ENCODE peak calls at places on chromosomes 5 and 9, in eight cellular contexts. Z, D, S, M, J, K, U and Y are unnamed samples.

GRCh38 chr9:88387035-88387732 is 1.1 kb upstream of the SPIN1 start:
- DNase-seq in U (no peak), J (peak), D (no peak), Z (peak), K (no peak), S (peak), M (no peak), Y (peak)

GRCh38 chr5:57320552-57320951 is 146.7 kb downstream of the GPBP1 start:
- DNase-seq in U (no peak), S (no peak), Z (no peak), K (no peak), D (no peak), J (no peak), M (no peak), Y (no peak)

GRCh38 chr9:119963798-119964372 is 594.6 kb upstream of the BRINP1 start:
- DNase-seq in D (peak), M (peak), J (no peak), S (peak), Z (peak), U (no peak), K (no peak), Y (no peak)

GRCh38 chr9:105693435-105694275 is 686 bp upstream of the TMEM38B start:
- DNase-seq in D (no peak), U (no peak), K (no peak), M (no peak), Z (peak), S (peak), J (no peak), Y (no peak)

GRCh38 chr5:154141686-154142300 is 48.7 kb upstream of the GALNT10 start:
- DNase-seq in M (no peak), K (no peak), D (no peak), Z (no peak), U (no peak), J (no peak), S (no peak), Y (no peak)

GRCh38 chr9:127360829-127361228 is 36.1 kb upstream of the SLC2A8 start:
- DNase-seq in J (no peak), U (no peak), D (peak), M (peak), K (no peak), S (peak), Z (peak), Y (no peak)

GRCh38 chr9:117551171-117551570 is 136.3 kb upstream of the ASTN2 start:
- DNase-seq in M (no peak), U (no peak), J (no peak), S (no peak), Z (no peak), D (no peak), K (no peak), Y (no peak)

GRCh38 chr9:89604463-89605180 is at the start of gene GADD45G:
- DNase-seq in M (no peak), K (peak), Z (peak), S (peak), J (peak), U (peak), D (no peak), Y (peak)

GRCh38 chr5:18745591-18745987 is 1111.3 kb downstream of the TAF11L14 start:
- DNase-seq in Z (peak), J (no peak), S (no peak), U (no peak), D (peak), M (peak), K (no peak), Y (peak)

GRCh38 chr5:158135682-158136176 is 276.8 kb upstream of the CLINT1 start:
- DNase-seq in U (no peak), Z (no peak), M (no peak), J (peak), S (no peak), D (no peak), K (no peak), Y (peak)

GRCh38 chr9:131494296-131494870 is 8.3 kb upstream of the POMT1 start:
- DNase-seq in D (no peak), U (no peak), Z (no peak), J (no peak), S (no peak), K (no peak), M (no peak), Y (peak)

GRCh38 chr5:103178167-103178566 is 58.1 kb downstream of the PPIP5K2 start:
- DNase-seq in S (no peak), M (no peak), J (no peak), U (no peak), D (no peak), K (no peak), Z (no peak), Y (no peak)

GRCh38 chr5:168596927-168597326 is 17.8 kb upstream of the PANK3 start:
- DNase-seq in Z (no peak), S (no peak), D (no peak), M (no peak), J (no peak), U (no peak), K (no peak), Y (no peak)

GRCh38 chr5:130034872-130035271 is 130.6 kb downstream of the CHSY3 start:
- DNase-seq in D (no peak), K (no peak), J (no peak), U (no peak), S (peak), Z (peak), M (no peak), Y (no peak)